ENCODE peak calls at places on chromosomes 7 and 10, in five cellular contexts. V, Q, B, I and F are unnamed samples.

GRCh38 chr7:66366701-66367100 is 161.6 kb downstream of the TPST1 start:
- DNase-seq in B (no peak), Q (peak), V (no peak), I (no peak), F (no peak)

GRCh38 chr10:78165617-78166016 is 132.0 kb downstream of the RPS24 start:
- DNase-seq in I (no peak), V (no peak), B (no peak), Q (no peak), F (no peak)

GRCh38 chr10:17119845-17120244 is 9.8 kb downstream of the CUBN start:
- DNase-seq in Q (no peak), B (no peak), V (no peak), I (no peak), F (no peak)

GRCh38 chr10:70374775-70375614 is 7.4 kb downstream of the LRRC20 start:
- DNase-seq in Q (peak), B (no peak), V (no peak), I (no peak), F (no peak)

GRCh38 chr10:19499291-19499765 is 316.9 kb upstream of the PLXDC2 start:
- DNase-seq in V (no peak), Q (no peak), B (no peak), I (no peak), F (no peak)

GRCh38 chr7:137626469-137627067 is 220.2 kb downstream of the DGKI start:
- DNase-seq in I (peak), V (peak), B (peak), Q (peak), F (no peak)

GRCh38 chr7:767941-768729 is 41.1 kb upstream of the PRKAR1B start:
- DNase-seq in B (peak), I (no peak), V (peak), Q (no peak), F (peak)

GRCh38 chr7:128833148-128833938 is 3.1 kb downstream of the FLNC start:
- DNase-seq in V (no peak), I (peak), B (no peak), Q (peak), F (peak)

GRCh38 chr7:157570531-157571200 is 233.9 kb downstream of the DNAJB6 start:
- DNase-seq in Q (no peak), I (no peak), B (no peak), V (no peak), F (no peak)

GRCh38 chr7:53315986-53316385 is 280.6 kb downstream of the POM121L12 start:
- DNase-seq in Q (no peak), B (no peak), V (peak), I (no peak), F (no peak)

GRCh38 chr7:148014473-148014872 is 576.1 kb upstream of the C7orf33 start:
- DNase-seq in B (no peak), Q (no peak), I (no peak), V (no peak), F (no peak)

GRCh38 chr7:108109216-108109908 is 20.8 kb downstream of the LAMB4 start:
- DNase-seq in V (peak), Q (no peak), I (no peak), B (peak), F (no peak)

GRCh38 chr10:11865561-11865960 is 42.4 kb downstream of the PROSER2 start:
- DNase-seq in I (no peak), V (no peak), B (no peak), Q (no peak), F (no peak)

GRCh38 chr10:14889318-14889717 is 10.7 kb downstream of the SUV39H2 start:
- DNase-seq in Q (peak), I (no peak), V (no peak), B (peak), F (no peak)

GRCh38 chr10:79026341-79026761 is 42.4 kb upstream of the ZMIZ1 start:
- DNase-seq in V (no peak), Q (no peak), I (no peak), B (no peak), F (no peak)

GRCh38 chr7:73907554-73908122 is 46.7 kb downstream of the TMEM270 start:
- DNase-seq in Q (no peak), B (no peak), I (no peak), V (no peak), F (no peak)

GRCh38 chr10:79047875-79048638 is 20.7 kb upstream of the ZMIZ1 start:
- DNase-seq in V (no peak), I (no peak), B (peak), Q (no peak), F (no peak)

GRCh38 chr10:75230600-75231038 is 5.1 kb downstream of the COMTD1 start:
- DNase-seq in V (peak), B (peak), I (peak), Q (peak), F (peak)

GRCh38 chr10:33412261-33413092 is 78.0 kb upstream of the NRP1 start:
- DNase-seq in V (no peak), Q (peak), B (no peak), I (no peak), F (peak)

GRCh38 chr10:103504181-103504783 is 10.8 kb downstream of the NEURL1 start:
- DNase-seq in B (peak), V (peak), Q (peak), I (no peak), F (no peak)

GRCh38 chr10:123156091-123156490 is 1.9 kb downstream of the BUB3 start:
- DNase-seq in V (no peak), Q (peak), B (no peak), I (no peak), F (no peak)

GRCh38 chr7:55185941-55186609 is 167.3 kb downstream of the EGFR start:
- DNase-seq in V (no peak), B (no peak), Q (peak), I (no peak), F (no peak)

GRCh38 chr7:81616951-81617350 is 152.9 kb downstream of the HGF start:
- DNase-seq in B (no peak), Q (peak), I (no peak), V (no peak), F (no peak)

GRCh38 chr7:37833107-37833817 is 15.1 kb upstream of the NME8 start:
- DNase-seq in V (peak), I (peak), Q (peak), B (peak), F (no peak)

GRCh38 chr10:71770255-71770654 is 3.1 kb downstream of the VSIR start:
- DNase-seq in Q (peak), B (no peak), V (no peak), I (no peak), F (no peak)

GRCh38 chr7:157676001-157676400 is 339.2 kb downstream of the DNAJB6 start:
- DNase-seq in I (no peak), B (no peak), Q (no peak), V (no peak), F (no peak)

GRCh38 chr7:2687881-2688318 is at the start of gene AMZ1:
- DNase-seq in I (no peak), V (no peak), Q (peak), B (no peak), F (no peak)

GRCh38 chr10:59337254-59337653 is 25.1 kb downstream of the FAM13C start:
- DNase-seq in B (no peak), I (no peak), Q (peak), V (peak), F (no peak)

GRCh38 chr10:48464871-48465736 is 139.8 kb downstream of the ARHGAP22 start:
- DNase-seq in B (no peak), V (peak), Q (no peak), I (no peak), F (no peak)
- H3K4me3 ChIP-seq in B (no peak), V (no peak), Q (no peak), I (no peak), F (peak)

GRCh38 chr7:51288896-51289607 is 27.6 kb downstream of the COBL start:
- DNase-seq in V (no peak), I (no peak), Q (no peak), B (no peak), F (peak)
- H3K4me3 ChIP-seq in V (no peak), I (no peak), Q (no peak), B (no peak), F (no peak)

DNA sequence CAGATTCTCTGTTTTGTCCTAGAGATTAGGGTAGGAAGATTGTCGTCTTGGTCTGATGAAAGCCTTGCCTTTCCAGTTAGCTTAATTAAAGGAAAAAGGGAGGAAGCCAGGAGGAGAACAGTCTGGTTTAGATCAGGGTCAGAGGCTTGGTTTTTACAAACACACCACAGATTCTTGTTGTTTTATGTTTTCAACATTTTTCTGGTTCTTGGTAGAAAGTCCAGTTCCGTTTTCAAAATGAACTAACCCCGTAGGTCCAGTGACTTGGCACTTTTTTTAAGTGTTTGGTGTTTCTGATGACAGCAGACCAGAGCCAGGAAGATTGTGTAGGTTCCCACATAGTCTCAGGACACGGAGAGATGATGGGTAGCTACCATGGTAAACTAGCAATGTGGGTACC is 167.1 kb upstream of the INHBA start:
- DNase-seq in B (no peak), Q (peak), I (no peak), V (no peak), F (no peak)
- H3K4me3 ChIP-seq in B (no peak), Q (no peak), I (no peak), V (no peak), F (no peak)

DNA sequence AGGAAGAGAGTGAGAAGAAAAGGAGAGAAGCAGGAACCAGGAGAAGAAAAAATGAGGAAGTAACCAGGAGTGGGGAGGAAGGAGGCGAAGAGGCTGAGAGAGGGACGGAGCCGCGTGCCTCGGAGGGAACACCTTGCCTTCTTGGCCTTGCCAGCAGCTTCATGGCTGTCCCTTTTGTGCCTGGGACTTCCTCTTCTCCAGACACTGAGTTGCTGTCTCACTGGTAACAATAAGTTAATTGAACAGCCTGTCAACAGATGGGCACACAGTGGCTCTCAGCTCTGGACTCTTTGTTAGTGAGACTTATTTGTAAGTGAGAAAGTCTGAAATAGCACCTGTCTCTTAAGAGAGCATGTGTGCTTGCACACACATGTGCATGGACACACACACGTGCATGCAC is 83.2 kb downstream of the GATA3 start:
- DNase-seq in Q (no peak), I (no peak), V (no peak), B (peak), F (no peak)
- H3K4me3 ChIP-seq in Q (no peak), I (no peak), V (no peak), B (peak), F (no peak)

DNA sequence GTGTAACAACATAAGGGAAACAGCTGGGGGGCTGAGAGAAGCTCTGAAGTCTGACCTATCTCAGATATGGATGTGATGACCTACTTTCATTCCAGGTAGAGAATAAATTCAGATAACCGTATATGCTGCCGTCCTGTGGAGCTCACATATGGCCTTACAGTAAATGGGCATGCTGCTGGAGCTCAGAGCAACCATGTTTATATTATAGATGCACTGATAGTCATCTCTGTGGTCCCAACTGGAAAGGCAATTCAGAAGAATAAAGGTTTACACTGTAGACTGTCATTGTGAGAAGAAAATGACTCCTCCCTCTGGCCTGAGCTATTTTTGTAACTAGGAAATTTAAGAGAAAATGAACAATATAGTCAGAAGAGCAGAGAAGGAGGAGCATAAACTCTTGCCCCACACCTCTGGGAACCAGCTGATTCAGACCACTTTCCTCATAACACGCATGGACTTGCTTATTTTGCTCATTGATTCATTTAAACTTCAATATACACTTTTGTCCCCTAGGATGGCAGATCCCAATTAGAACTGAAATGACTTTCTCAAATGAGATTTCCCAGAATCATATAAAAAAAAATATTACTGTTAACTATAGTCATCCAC is 69.9 kb upstream of the NXPH1 start:
- DNase-seq in V (no peak), I (no peak), Q (no peak), B (no peak), F (no peak)
- H3K4me3 ChIP-seq in V (no peak), I (no peak), Q (no peak), B (no peak), F (no peak)

DNA sequence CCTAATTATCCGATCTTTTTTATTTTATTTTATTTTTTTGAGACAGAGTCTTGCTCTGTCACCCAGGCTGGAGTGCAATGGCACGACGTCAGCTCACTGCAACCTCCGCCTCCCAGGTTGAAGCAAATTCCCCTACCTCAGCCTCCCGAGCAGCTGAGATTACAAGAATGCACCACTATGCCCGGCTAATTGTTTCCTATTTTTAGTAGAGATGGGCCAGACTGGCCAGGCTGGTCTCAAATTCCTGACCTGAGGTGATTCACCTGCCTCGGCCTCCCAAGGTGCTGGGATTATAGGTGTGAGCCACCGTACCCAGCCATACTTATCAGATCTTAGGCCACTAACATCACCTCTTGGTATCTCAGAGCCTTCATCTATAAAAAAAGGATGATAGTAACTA is 4.9 kb downstream of the SLC25A13 start:
- DNase-seq in V (no peak), B (no peak), I (no peak), Q (no peak), F (no peak)
- H3K4me3 ChIP-seq in V (no peak), B (no peak), I (no peak), Q (no peak), F (no peak)

DNA sequence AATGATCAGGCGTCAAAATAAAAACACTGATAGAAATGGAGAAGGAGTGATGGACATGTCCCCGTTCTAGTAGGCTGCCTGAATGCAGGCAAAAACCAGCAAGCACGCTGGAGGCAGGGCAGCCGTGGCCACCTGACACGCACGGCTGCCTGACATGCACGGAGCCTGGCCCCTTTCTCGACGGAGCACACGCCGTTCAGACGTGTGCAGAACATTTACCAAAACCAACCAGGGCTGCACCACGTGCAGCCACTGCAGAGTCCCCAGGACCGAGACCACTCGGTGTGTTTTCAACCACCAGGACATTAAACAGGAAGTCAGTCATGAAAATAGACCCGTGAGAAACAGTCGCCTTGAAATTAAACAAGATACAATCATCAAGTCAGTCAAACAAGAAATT is 61.9 kb upstream of the NKX6-2 start:
- DNase-seq in B (no peak), Q (no peak), V (no peak), I (no peak), F (no peak)
- H3K4me3 ChIP-seq in B (peak), Q (no peak), V (no peak), I (no peak), F (no peak)

DNA sequence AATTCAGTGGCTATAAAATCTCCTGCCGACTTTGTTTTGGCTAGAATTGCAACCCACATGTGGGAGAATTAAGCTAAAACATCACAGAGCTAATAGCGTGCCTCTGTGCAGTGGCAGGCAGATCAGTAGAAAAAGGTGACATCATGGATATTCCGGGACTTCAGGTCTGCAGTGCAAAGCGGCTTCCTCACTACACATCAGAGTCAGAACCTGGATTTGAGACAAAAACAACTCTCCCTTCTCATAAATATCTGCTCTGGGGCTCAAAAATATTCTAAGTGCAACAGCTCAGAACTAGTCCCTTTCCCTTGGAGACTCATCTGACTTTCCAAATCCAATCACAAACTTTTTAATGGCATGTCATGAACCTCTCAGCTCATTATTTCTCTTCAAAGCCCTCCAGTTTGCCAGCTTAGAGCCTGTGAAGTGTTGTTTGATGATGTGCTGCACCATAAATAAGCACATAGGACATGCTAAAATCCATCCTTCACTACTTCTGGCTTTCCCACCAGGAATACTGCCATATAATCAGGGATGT is 337.1 kb downstream of the RNLS start:
- DNase-seq in Q (peak), I (peak), B (no peak), V (peak), F (no peak)
- H3K4me3 ChIP-seq in Q (no peak), I (no peak), B (no peak), V (no peak), F (peak)